ENCODE peak calls at places on chromosomes 7 and 10, in six cellular contexts. One of them, this sample, is unnamed.

GRCh38 chr7:359226-359775 is 69.3 kb downstream of the FOXL3 start:
- DNase-seq in esophagus squamous epithelium: no peak
- DNase-seq in fibroblast of mammary gland: no peak
- DNase-seq in HL-60: no peak
- DNase-seq in Calu3: no peak
- DNase-seq in epithelial cell of esophagus: no peak
- DNase-seq in this sample: no peak

GRCh38 chr10:30127120-30127541 is 67.7 kb upstream of the JCAD start:
- DNase-seq in fibroblast of mammary gland: peak
- DNase-seq in HL-60: no peak
- DNase-seq in Calu3: no peak
- DNase-seq in esophagus squamous epithelium: no peak
- DNase-seq in epithelial cell of esophagus: no peak
- DNase-seq in this sample: no peak

GRCh38 chr7:73829921-73830617 is 727 bp upstream of the CLDN4 start:
- DNase-seq in Calu3: peak
- DNase-seq in esophagus squamous epithelium: no peak
- DNase-seq in fibroblast of mammary gland: no peak
- DNase-seq in HL-60: no peak
- DNase-seq in epithelial cell of esophagus: no peak
- DNase-seq in this sample: no peak

GRCh38 chr10:28840954-28841353 is 163.6 kb downstream of the BAMBI start:
- DNase-seq in esophagus squamous epithelium: no peak
- DNase-seq in epithelial cell of esophagus: no peak
- DNase-seq in Calu3: no peak
- DNase-seq in HL-60: no peak
- DNase-seq in fibroblast of mammary gland: no peak
- DNase-seq in this sample: no peak

GRCh38 chr7:67918158-67918557 is 921.5 kb downstream of the TYW1 start:
- DNase-seq in HL-60: peak
- DNase-seq in Calu3: no peak
- DNase-seq in epithelial cell of esophagus: no peak
- DNase-seq in esophagus squamous epithelium: no peak
- DNase-seq in fibroblast of mammary gland: peak
- DNase-seq in this sample: no peak

GRCh38 chr10:62687230-62687748 is 117.2 kb upstream of the ADO start:
- DNase-seq in epithelial cell of esophagus: peak
- DNase-seq in Calu3: no peak
- DNase-seq in HL-60: no peak
- DNase-seq in fibroblast of mammary gland: peak
- DNase-seq in esophagus squamous epithelium: no peak
- DNase-seq in this sample: no peak

GRCh38 chr7:16587129-16587528 is 58.4 kb downstream of the ANKMY2 start:
- DNase-seq in epithelial cell of esophagus: no peak
- DNase-seq in fibroblast of mammary gland: no peak
- DNase-seq in Calu3: no peak
- DNase-seq in esophagus squamous epithelium: no peak
- DNase-seq in HL-60: no peak
- DNase-seq in this sample: no peak

GRCh38 chr10:77004917-77005564 is 632.6 kb downstream of the KCNMA1 start:
- DNase-seq in fibroblast of mammary gland: peak
- DNase-seq in esophagus squamous epithelium: no peak
- DNase-seq in HL-60: no peak
- DNase-seq in Calu3: peak
- DNase-seq in epithelial cell of esophagus: peak
- DNase-seq in this sample: peak

GRCh38 chr10:132375116-132375794 is 21.7 kb upstream of the PWWP2B start:
- DNase-seq in Calu3: no peak
- DNase-seq in fibroblast of mammary gland: no peak
- DNase-seq in HL-60: no peak
- DNase-seq in esophagus squamous epithelium: no peak
- DNase-seq in epithelial cell of esophagus: no peak
- DNase-seq in this sample: no peak

GRCh38 chr10:73591935-73592699 is 975 bp upstream of the USP54 start:
- DNase-seq in esophagus squamous epithelium: no peak
- DNase-seq in HL-60: peak
- DNase-seq in Calu3: peak
- DNase-seq in fibroblast of mammary gland: no peak
- DNase-seq in epithelial cell of esophagus: peak
- DNase-seq in this sample: peak

GRCh38 chr7:103447073-103447960 is 1.3 kb upstream of the SLC26A5 start:
- DNase-seq in epithelial cell of esophagus: peak
- DNase-seq in fibroblast of mammary gland: peak
- DNase-seq in esophagus squamous epithelium: no peak
- DNase-seq in HL-60: peak
- DNase-seq in Calu3: peak
- DNase-seq in this sample: peak

GRCh38 chr10:22712246-22712958 is 2.0 kb downstream of the PIP4K2A start:
- DNase-seq in epithelial cell of esophagus: no peak
- DNase-seq in HL-60: no peak
- DNase-seq in Calu3: no peak
- DNase-seq in fibroblast of mammary gland: peak
- DNase-seq in esophagus squamous epithelium: no peak
- DNase-seq in this sample: no peak

GRCh38 chr7:27605283-27605682 is 57.4 kb downstream of the HIBADH start:
- DNase-seq in HL-60: no peak
- DNase-seq in Calu3: no peak
- DNase-seq in fibroblast of mammary gland: no peak
- DNase-seq in esophagus squamous epithelium: no peak
- DNase-seq in epithelial cell of esophagus: no peak
- DNase-seq in this sample: no peak

GRCh38 chr7:46850563-46851325 is 731.2 kb downstream of the TNS3 start:
- DNase-seq in fibroblast of mammary gland: peak
- DNase-seq in esophagus squamous epithelium: no peak
- DNase-seq in epithelial cell of esophagus: no peak
- DNase-seq in Calu3: no peak
- DNase-seq in HL-60: no peak
- DNase-seq in this sample: no peak

GRCh38 chr7:18831381-18831901 is 286.0 kb downstream of the TWIST1 start:
- DNase-seq in Calu3: no peak
- DNase-seq in esophagus squamous epithelium: no peak
- DNase-seq in epithelial cell of esophagus: peak
- DNase-seq in fibroblast of mammary gland: peak
- DNase-seq in HL-60: no peak
- DNase-seq in this sample: peak

GRCh38 chr10:30488319-30488718 is 54.3 kb downstream of the MAP3K8 start:
- DNase-seq in HL-60: no peak
- DNase-seq in Calu3: no peak
- DNase-seq in fibroblast of mammary gland: no peak
- DNase-seq in epithelial cell of esophagus: no peak
- DNase-seq in esophagus squamous epithelium: no peak
- DNase-seq in this sample: no peak

GRCh38 chr7:69656890-69657289 is 58.6 kb downstream of the AUTS2 start:
- DNase-seq in HL-60: no peak
- DNase-seq in Calu3: no peak
- DNase-seq in epithelial cell of esophagus: no peak
- DNase-seq in esophagus squamous epithelium: no peak
- DNase-seq in fibroblast of mammary gland: peak
- DNase-seq in this sample: no peak

GRCh38 chr7:32868116-32868515 is 23.4 kb downstream of the KBTBD2 start:
- DNase-seq in epithelial cell of esophagus: no peak
- DNase-seq in esophagus squamous epithelium: no peak
- DNase-seq in fibroblast of mammary gland: no peak
- DNase-seq in Calu3: no peak
- DNase-seq in HL-60: no peak
- DNase-seq in this sample: no peak

GRCh38 chr7:25759281-25759680 is 392.7 kb upstream of the NFE2L3 start:
- DNase-seq in HL-60: no peak
- DNase-seq in esophagus squamous epithelium: no peak
- DNase-seq in epithelial cell of esophagus: no peak
- DNase-seq in fibroblast of mammary gland: no peak
- DNase-seq in Calu3: no peak
- DNase-seq in this sample: no peak

GRCh38 chr7:157682946-157683239 is 346.1 kb downstream of the DNAJB6 start:
- DNase-seq in Calu3: no peak
- DNase-seq in esophagus squamous epithelium: no peak
- DNase-seq in epithelial cell of esophagus: no peak
- DNase-seq in fibroblast of mammary gland: no peak
- DNase-seq in HL-60: no peak
- DNase-seq in this sample: no peak

GRCh38 chr7:129771201-129771927 is 159.8 kb downstream of the NRF1 start:
- DNase-seq in esophagus squamous epithelium: no peak
- DNase-seq in HL-60: no peak
- DNase-seq in fibroblast of mammary gland: no peak
- DNase-seq in epithelial cell of esophagus: no peak
- DNase-seq in Calu3: no peak
- DNase-seq in this sample: no peak

GRCh38 chr10:67969875-67970274 is 85.4 kb downstream of the SIRT1 start:
- DNase-seq in HL-60: no peak
- DNase-seq in fibroblast of mammary gland: no peak
- DNase-seq in esophagus squamous epithelium: no peak
- DNase-seq in epithelial cell of esophagus: no peak
- DNase-seq in Calu3: no peak
- DNase-seq in this sample: no peak

GRCh38 chr7:77866791-77867190 is 68.2 kb downstream of the PHTF2 start:
- DNase-seq in fibroblast of mammary gland: peak
- DNase-seq in epithelial cell of esophagus: peak
- DNase-seq in esophagus squamous epithelium: no peak
- DNase-seq in Calu3: no peak
- DNase-seq in HL-60: peak
- DNase-seq in this sample: no peak

GRCh38 chr10:121292396-121292795 is 305.8 kb downstream of the FGFR2 start:
- DNase-seq in esophagus squamous epithelium: no peak
- DNase-seq in HL-60: no peak
- DNase-seq in Calu3: no peak
- DNase-seq in fibroblast of mammary gland: no peak
- DNase-seq in epithelial cell of esophagus: no peak
- DNase-seq in this sample: no peak

DNA sequence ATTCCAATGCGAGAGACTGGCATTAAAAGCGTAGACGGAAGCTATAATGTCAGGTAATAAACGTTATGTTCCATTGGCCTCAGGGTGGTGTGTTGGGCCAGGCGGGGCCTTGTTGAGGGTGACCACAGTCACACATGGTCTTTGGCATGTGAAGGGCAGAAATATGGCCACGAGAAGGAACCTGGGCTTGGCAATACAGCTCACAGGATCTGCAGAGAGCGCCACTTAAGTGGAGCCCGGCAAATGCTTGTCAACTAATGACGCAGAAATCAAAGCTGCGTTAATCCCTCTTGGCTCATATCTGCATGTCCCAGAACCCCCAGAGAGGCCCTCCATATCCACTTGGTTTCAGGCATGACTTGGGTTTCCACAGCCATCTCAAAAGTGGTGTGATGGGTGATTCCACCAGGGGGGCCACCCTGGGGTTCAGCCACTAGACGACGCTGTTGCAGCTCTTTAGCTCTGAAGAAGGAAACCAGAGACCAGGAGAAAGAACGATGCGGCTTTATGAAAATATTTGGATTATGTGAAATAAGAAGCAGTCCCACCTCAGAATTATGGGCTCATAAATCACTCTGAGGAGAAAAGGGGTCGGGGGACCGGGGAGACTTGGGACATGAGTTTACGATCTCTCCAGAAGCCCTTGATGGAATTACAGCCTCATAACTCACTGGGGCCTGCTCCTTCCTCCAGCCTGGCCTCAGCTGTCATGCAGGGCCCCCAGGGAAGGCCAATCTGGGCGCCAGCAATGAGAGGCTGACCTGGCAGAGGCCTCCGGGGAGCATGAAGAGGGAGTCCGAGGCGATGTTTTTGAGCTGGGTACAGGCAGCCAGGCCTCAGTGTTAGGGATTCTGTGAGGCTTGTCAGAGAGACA is 462.5 kb downstream of the PLXNA4 start:
- DNase-seq in esophagus squamous epithelium: no peak
- DNase-seq in fibroblast of mammary gland: no peak
- DNase-seq in epithelial cell of esophagus: no peak
- DNase-seq in HL-60: no peak
- DNase-seq in Calu3: no peak
- DNase-seq in this sample: no peak
- TF ChIP-seq CTCF in esophagus squamous epithelium: no peak
- TF ChIP-seq CTCF in fibroblast of mammary gland: no peak
- TF ChIP-seq CTCF in epithelial cell of esophagus: no peak
- TF ChIP-seq CTCF in HL-60: no peak
- TF ChIP-seq CTCF in Calu3: no peak
- TF ChIP-seq CTCF in this sample: no peak

DNA sequence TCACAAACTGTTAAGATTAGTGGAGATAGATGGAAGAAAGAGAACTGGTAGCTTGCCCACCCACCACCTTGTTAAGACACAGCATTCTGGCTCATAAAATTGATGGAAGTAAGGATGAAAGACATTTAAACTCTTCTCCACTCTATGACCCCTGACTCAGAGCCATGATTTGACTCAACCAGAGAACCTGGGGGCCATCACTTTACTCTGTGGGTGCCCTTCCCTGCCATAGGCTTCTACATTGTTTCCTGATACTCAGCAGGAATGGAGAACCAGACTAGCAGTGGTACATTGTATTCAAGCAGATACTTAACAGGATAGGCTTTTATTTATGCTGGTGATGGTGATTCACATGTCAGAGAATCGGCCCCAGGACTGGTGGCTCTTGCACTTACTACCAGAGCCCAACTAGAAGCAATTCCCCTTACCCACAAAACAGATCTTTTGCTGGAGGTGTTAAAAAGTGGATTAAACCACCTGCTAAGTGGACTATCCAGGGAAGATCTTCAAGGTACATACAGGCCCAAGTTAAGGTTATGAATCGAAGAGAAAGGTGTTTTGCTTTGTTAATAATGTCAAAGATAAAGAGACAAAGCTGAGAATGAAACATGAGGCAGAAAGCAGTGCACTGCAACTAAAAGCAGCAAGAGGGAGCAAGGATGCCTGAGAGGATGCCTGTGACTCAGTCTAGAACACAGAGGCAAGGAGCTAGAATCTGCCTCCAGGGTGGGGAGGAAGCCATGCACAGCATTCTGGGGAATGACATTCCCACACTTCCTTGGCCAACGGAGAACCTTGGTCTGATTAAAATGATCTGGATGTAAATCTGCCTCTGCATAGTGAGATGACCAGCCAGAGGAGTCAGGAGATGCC is 36.0 kb upstream of the GLI3 start:
- DNase-seq in HL-60: no peak
- DNase-seq in fibroblast of mammary gland: peak
- DNase-seq in epithelial cell of esophagus: peak
- DNase-seq in esophagus squamous epithelium: no peak
- DNase-seq in Calu3: no peak
- DNase-seq in this sample: no peak
- TF ChIP-seq CTCF in HL-60: no peak
- TF ChIP-seq CTCF in fibroblast of mammary gland: peak
- TF ChIP-seq CTCF in epithelial cell of esophagus: peak
- TF ChIP-seq CTCF in esophagus squamous epithelium: peak
- TF ChIP-seq CTCF in Calu3: no peak
- TF ChIP-seq CTCF in this sample: no peak

GRCh38 chr10:33231621-33232350 is 102.7 kb downstream of the NRP1 start:
- DNase-seq in epithelial cell of esophagus: no peak
- DNase-seq in Calu3: no peak
- DNase-seq in esophagus squamous epithelium: no peak
- DNase-seq in fibroblast of mammary gland: no peak
- DNase-seq in HL-60: no peak
- DNase-seq in this sample: no peak
- TF ChIP-seq CTCF in epithelial cell of esophagus: no peak
- TF ChIP-seq CTCF in Calu3: no peak
- TF ChIP-seq CTCF in esophagus squamous epithelium: no peak
- TF ChIP-seq CTCF in fibroblast of mammary gland: no peak
- TF ChIP-seq CTCF in HL-60: no peak
- TF ChIP-seq CTCF in this sample: no peak

DNA sequence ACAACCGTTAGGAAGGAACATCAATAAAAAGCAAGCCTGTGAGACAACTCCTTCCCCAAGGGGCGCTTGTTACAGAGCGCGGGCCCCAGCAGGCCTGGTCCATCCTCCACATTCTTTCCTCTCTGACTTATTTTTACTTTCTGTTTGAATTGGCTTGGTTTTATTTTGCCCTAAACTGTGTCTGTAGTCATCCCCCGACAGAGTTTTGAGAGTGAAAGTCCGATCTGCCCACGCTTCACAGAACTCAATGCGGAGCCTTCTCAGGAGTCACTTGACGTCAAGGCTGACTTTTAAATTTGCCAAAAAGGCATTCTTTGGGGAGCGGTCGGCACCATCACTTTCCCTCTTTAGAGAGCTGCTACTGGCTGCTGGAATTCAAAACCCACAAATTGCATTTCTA is 150.1 kb upstream of the KLF6 start:
- DNase-seq in HL-60: no peak
- DNase-seq in epithelial cell of esophagus: peak
- DNase-seq in fibroblast of mammary gland: peak
- DNase-seq in esophagus squamous epithelium: no peak
- DNase-seq in Calu3: no peak
- DNase-seq in this sample: no peak
- TF ChIP-seq CTCF in HL-60: no peak
- TF ChIP-seq CTCF in epithelial cell of esophagus: no peak
- TF ChIP-seq CTCF in fibroblast of mammary gland: peak
- TF ChIP-seq CTCF in esophagus squamous epithelium: peak
- TF ChIP-seq CTCF in Calu3: no peak
- TF ChIP-seq CTCF in this sample: no peak